ENCODE peak calls at places on chromosomes 4 and X, in seven cellular contexts. M is neural progenitor cell, O is PC-3, C is endothelial cell of umbilical vein, Y is GM23248, I is mesendoderm, P is fibroblast of lung. A is an unnamed sample.

GRCh38 chrX:74536142-74537010 is 78.0 kb downstream of the RLIM start:
- DNase-seq in M (peak; percentile 64), O (peak; percentile 78), C (peak; percentile 72), Y (peak; percentile 82), I (peak; percentile 86), P (peak; percentile 89), A (no peak)

GRCh38 chr4:121112530-121112929 is 40.2 kb upstream of the NDNF start:
- DNase-seq in M (no peak), O (no peak), C (peak; percentile 7), Y (peak; percentile 25), I (no peak), P (peak; percentile 8), A (no peak)

GRCh38 chrX:5586726-5587125 is 641.9 kb downstream of the NLGN4X start:
- DNase-seq in M (no peak), O (no peak), C (no peak), Y (no peak), I (no peak), P (no peak), A (no peak)

GRCh38 chr4:127623755-127624087 is 9.0 kb upstream of the INTU start:
- DNase-seq in M (peak; percentile 17), O (no peak), C (peak; percentile 40), Y (peak; percentile 46), I (no peak), P (peak; percentile 48), A (no peak)

GRCh38 chr4:7854697-7855370 is 84.8 kb downstream of the AFAP1 start:
- DNase-seq in M (no peak), O (no peak), C (no peak), Y (no peak), I (no peak), P (no peak), A (no peak)

GRCh38 chr4:41879552-41879951 is 55.7 kb upstream of the TMEM33 start:
- DNase-seq in M (no peak), O (no peak), C (no peak), Y (no peak), I (no peak), P (no peak), A (no peak)

GRCh38 chr4:121057466-121057911 is 14.8 kb downstream of the NDNF start:
- DNase-seq in M (peak; percentile 78), O (no peak), C (no peak), Y (no peak), I (peak; percentile 53), P (no peak), A (no peak)

GRCh38 chr4:53695540-53696463 is 104.5 kb upstream of the LNX1 start:
- DNase-seq in M (no peak), O (no peak), C (no peak), Y (no peak), I (no peak), P (no peak), A (no peak)

GRCh38 chr4:87839309-87839946 is 6.7 kb downstream of the MEPE start:
- DNase-seq in M (peak; percentile 56), O (peak; percentile 45), C (peak; percentile 38), Y (peak; percentile 71), I (peak; percentile 58), P (peak; percentile 65), A (no peak)

GRCh38 chr4:152102184-152103000 is 341.6 kb upstream of the GATB start:
- DNase-seq in M (no peak), O (peak; percentile 86), C (peak; percentile 13), Y (peak; percentile 48), I (peak; percentile 66), P (peak; percentile 9), A (no peak)

GRCh38 chr4:100162027-100162685 is 28.1 kb downstream of the DDIT4L start:
- DNase-seq in M (no peak), O (no peak), C (peak; percentile 19), Y (no peak), I (no peak), P (no peak), A (no peak)

GRCh38 chr4:122703868-122704267 is 28.6 kb upstream of the BBS12 start:
- DNase-seq in M (peak; percentile 7), O (no peak), C (no peak), Y (peak; percentile 26), I (peak; percentile 72), P (no peak), A (no peak)

DNA sequence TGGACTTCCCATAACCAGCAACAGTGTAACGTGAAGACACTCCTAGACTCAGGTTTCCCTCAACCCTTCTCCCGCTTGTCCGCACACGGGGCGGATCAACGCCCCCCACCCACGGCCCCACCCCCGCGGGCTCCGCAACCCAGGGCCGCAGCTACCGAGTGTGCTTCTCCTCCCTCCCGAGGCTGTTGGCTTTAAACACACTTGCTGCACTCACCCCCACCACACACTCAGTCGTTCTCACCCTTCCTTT is 50.4 kb upstream of the BCOR start:
- DNase-seq in M (no peak), O (no peak), C (no peak), Y (no peak), I (no peak), P (no peak), A (no peak)
- H3K4me1 ChIP-seq in M (peaks cover 60% of the 10 kb centered on the region), O (peaks cover 41% of the 10 kb centered on the region), C (peaks cover 29% of the 10 kb centered on the region), Y (no peaks in the 10 kb centered on the region), I (peaks cover 4% of the 10 kb centered on the region), P (peaks cover under 1% of the 10 kb centered on the region), A (peaks cover under 1% of the 10 kb centered on the region)

DNA sequence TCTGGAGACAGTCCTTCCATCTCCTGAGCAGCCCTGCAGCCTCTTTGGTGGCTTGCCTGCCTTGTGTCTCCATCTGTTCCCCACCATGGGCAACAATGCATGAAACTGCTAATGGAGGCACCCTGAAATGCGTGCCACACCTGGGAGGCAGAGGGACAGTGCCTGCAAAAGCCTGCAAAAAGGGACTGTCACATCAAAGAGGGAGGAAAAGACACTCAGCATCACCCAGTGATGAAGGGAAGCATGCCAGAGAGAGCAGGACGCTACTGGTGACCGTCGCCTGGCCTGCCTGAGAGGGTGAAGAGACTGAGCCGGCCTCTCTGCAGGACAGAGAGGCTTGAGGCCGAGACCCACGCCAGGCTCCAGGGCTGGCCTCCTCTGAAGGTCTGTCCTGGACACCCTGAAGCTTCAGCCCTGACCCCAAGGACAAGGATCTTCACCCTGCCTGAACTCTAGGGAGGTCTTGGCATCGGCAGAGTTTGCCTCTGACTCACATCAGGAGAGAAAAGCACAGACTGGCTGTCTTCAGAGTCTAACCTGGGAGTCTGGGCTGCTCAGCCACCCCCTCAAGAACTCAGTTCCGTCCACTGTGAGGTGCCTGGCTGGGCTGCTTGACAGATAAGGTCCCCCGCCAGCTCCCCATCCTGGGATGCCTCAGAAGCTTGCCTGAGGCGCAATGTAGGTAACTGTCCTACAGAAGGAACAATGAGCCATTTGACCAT is 8.1 kb downstream of the ACSL1 start:
- DNase-seq in M (no peak), O (no peak), C (no peak), Y (no peak), I (no peak), P (no peak), A (no peak)
- H3K79me2 ChIP-seq in M (no peaks in the 10 kb centered on the region), O (peaks cover 54% of the 10 kb centered on the region), C (no peaks in the 10 kb centered on the region), Y (peaks cover 42% of the 10 kb centered on the region), I (no peaks in the 10 kb centered on the region), P (peaks cover 2% of the 10 kb centered on the region), A (peaks cover 14% of the 10 kb centered on the region)

GRCh38 chr4:1041936-1042330 is 30.5 kb downstream of the FGFRL1 start:
- DNase-seq in M (no peak), O (no peak), C (no peak), Y (no peak), I (no peak), P (no peak), A (no peak)
- H3K4me1 ChIP-seq in M (peaks cover 30% of the 10 kb centered on the region), O (peaks cover 35% of the 10 kb centered on the region), C (peaks cover 20% of the 10 kb centered on the region), Y (peaks cover 42% of the 10 kb centered on the region), I (peaks cover 5% of the 10 kb centered on the region), P (peaks cover 22% of the 10 kb centered on the region), A (peaks cover 35% of the 10 kb centered on the region)

GRCh38 chrX:41921492-41922124 is 1.7 kb downstream of the CASK start:
- DNase-seq in M (peak; percentile 4), O (peak; percentile 24), C (peak; percentile 28), Y (peak; percentile 68), I (peak; percentile 13), P (peak; percentile 75), A (peak; percentile 5)
- H3K79me2 ChIP-seq in M (peaks cover 62% of the 10 kb centered on the region), O (peaks cover 62% of the 10 kb centered on the region), C (peaks cover 5% of the 10 kb centered on the region), Y (peaks cover 55% of the 10 kb centered on the region), I (peaks cover 21% of the 10 kb centered on the region), P (peaks cover 31% of the 10 kb centered on the region), A (peaks cover 42% of the 10 kb centered on the region)

GRCh38 chr4:71260544-71260943 is 78.3 kb upstream of the SLC4A4 start:
- DNase-seq in M (no peak), O (no peak), C (no peak), Y (no peak), I (no peak), P (no peak), A (no peak)
- H3K4me1 ChIP-seq in M (no peaks in the 10 kb centered on the region), O (no peaks in the 10 kb centered on the region), C (no peaks in the 10 kb centered on the region), Y (peaks cover 6% of the 10 kb centered on the region), I (no peaks in the 10 kb centered on the region), P (peaks cover 12% of the 10 kb centered on the region), A (peaks cover 20% of the 10 kb centered on the region)

GRCh38 chr4:183195534-183195933 is 96.5 kb downstream of the WWC2 start:
- DNase-seq in M (no peak), O (no peak), C (no peak), Y (no peak), I (no peak), P (no peak), A (no peak)

GRCh38 chr4:183191630-183192029 is 92.6 kb downstream of the WWC2 start:
- DNase-seq in M (no peak), O (no peak), C (no peak), Y (no peak), I (no peak), P (no peak), A (no peak)

GRCh38 chr4:183186803-183187202 is 87.7 kb downstream of the WWC2 start:
- DNase-seq in M (no peak), O (no peak), C (no peak), Y (no peak), I (no peak), P (no peak), A (no peak)

GRCh38 chr4:183192566-183192965 is 93.5 kb downstream of the WWC2 start:
- DNase-seq in M (no peak), O (no peak), C (no peak), Y (no peak), I (no peak), P (no peak), A (no peak)

DNA sequence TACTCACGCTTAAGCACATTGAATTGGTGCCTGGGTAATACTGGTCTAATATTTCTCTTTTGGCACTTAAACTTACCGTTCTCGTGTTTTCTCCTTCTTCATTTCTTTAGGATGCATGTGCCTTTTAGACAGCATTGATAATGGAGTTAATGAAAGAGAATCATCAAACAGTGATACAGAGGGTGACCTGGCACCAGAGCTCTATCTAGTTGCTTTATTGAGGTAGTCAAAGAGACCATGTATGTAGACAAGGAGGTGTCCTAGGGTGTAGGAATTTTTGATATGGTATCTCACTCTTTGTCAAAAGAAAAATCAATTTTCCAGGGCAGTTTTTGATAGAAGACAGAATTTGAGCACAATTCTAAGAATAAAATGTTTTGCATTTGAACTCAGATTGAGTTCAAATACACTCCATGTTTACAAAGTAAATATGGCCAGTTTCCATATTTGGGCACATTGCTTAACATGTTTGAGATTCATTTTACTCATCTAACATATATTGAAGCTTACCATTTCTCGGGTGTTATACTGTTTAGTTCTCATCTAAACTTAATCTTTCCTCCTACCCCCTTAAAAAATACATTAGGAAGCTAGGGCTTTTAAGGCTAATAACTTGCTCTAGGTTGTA is 92.0 kb downstream of the WWC2 start:
- DNase-seq in M (no peak), O (peak; percentile 18), C (no peak), Y (no peak), I (no peak), P (no peak), A (no peak)
- H3K79me2 ChIP-seq in M (peaks cover 49% of the 10 kb centered on the region), O (peaks cover 4% of the 10 kb centered on the region), C (peaks cover 17% of the 10 kb centered on the region), Y (peaks cover 97% of the 10 kb centered on the region), I (peaks cover 25% of the 10 kb centered on the region), P (peaks cover 5% of the 10 kb centered on the region), A (peaks cover 18% of the 10 kb centered on the region)

GRCh38 chr4:139922625-139923024 is 231.4 kb downstream of the MAML3 start:
- DNase-seq in M (no peak), O (peak; percentile 52), C (peak; percentile 67), Y (peak; percentile 79), I (no peak), P (peak; percentile 77), A (no peak)
- H3K4me1 ChIP-seq in M (peaks cover 42% of the 10 kb centered on the region), O (peaks cover 21% of the 10 kb centered on the region), C (peaks cover 50% of the 10 kb centered on the region), Y (peaks cover 26% of the 10 kb centered on the region), I (peaks cover 2% of the 10 kb centered on the region), P (peaks cover 10% of the 10 kb centered on the region), A (no peaks in the 10 kb centered on the region)

GRCh38 chr4:137852326-137852725 is 320.0 kb upstream of the PCDH18 start:
- DNase-seq in M (no peak), O (no peak), C (no peak), Y (no peak), I (no peak), P (no peak), A (no peak)
- H3K79me2 ChIP-seq in M (no peaks in the 10 kb centered on the region), O (no peaks in the 10 kb centered on the region), C (no peaks in the 10 kb centered on the region), Y (no peaks in the 10 kb centered on the region), I (no peaks in the 10 kb centered on the region), P (no peaks in the 10 kb centered on the region), A (no peaks in the 10 kb centered on the region)